ENCODE peak calls at places on chromosomes 4 and X, in seven cellular contexts. One of them, this sample, is unnamed.
A peak's percentile ranks its signal among the peaks of the same experiment; 100 is the strongest.

GRCh38 chr4:77701111-77701510 is 95.5 kb downstream of the CXCL13 start:
- DNase-seq in ovary: no peak
- DNase-seq in ascending aorta: no peak
- DNase-seq in mucosa of descending colon: no peak
- DNase-seq in heart left ventricle: no peak
- DNase-seq in PC-9: no peak
- DNase-seq in GM06990: no peak
- DNase-seq in this sample: no peak

GRCh38 chr4:143431526-143432257 is 81.8 kb upstream of the SMARCA5 start:
- DNase-seq in ovary: no peak
- DNase-seq in ascending aorta: no peak
- DNase-seq in mucosa of descending colon: no peak
- DNase-seq in heart left ventricle: no peak
- DNase-seq in PC-9: no peak
- DNase-seq in GM06990: no peak
- DNase-seq in this sample: no peak

GRCh38 chr4:6953751-6954380 is 44.2 kb downstream of the TBC1D14 start:
- DNase-seq in ovary: peak; percentile 95
- DNase-seq in ascending aorta: peak; percentile 81
- DNase-seq in mucosa of descending colon: peak; percentile 91
- DNase-seq in heart left ventricle: peak; percentile 91
- DNase-seq in PC-9: no peak
- DNase-seq in GM06990: no peak
- DNase-seq in this sample: peak; percentile 92

GRCh38 chrX:3815896-3816664 is 102.6 kb upstream of the PRKX start:
- DNase-seq in ovary: peak; percentile 57
- DNase-seq in ascending aorta: peak; percentile 76
- DNase-seq in mucosa of descending colon: peak; percentile 81
- DNase-seq in heart left ventricle: peak; percentile 56
- DNase-seq in PC-9: peak; percentile 75
- DNase-seq in GM06990: peak; percentile 70
- DNase-seq in this sample: peak; percentile 80

GRCh38 chr4:169484485-169484884 is 127.9 kb downstream of the NEK1 start:
- DNase-seq in ovary: no peak
- DNase-seq in ascending aorta: no peak
- DNase-seq in mucosa of descending colon: no peak
- DNase-seq in heart left ventricle: no peak
- DNase-seq in PC-9: no peak
- DNase-seq in GM06990: no peak
- DNase-seq in this sample: no peak

GRCh38 chr4:120991885-120992284 is 69.4 kb upstream of the PRDM5 start:
- DNase-seq in ovary: no peak
- DNase-seq in ascending aorta: no peak
- DNase-seq in mucosa of descending colon: no peak
- DNase-seq in heart left ventricle: no peak
- DNase-seq in PC-9: no peak
- DNase-seq in GM06990: no peak
- DNase-seq in this sample: no peak

GRCh38 chrX:154738013-154738738 is 12.7 kb downstream of the GAB3 start:
- DNase-seq in ovary: no peak
- DNase-seq in ascending aorta: peak; percentile 80
- DNase-seq in mucosa of descending colon: no peak
- DNase-seq in heart left ventricle: peak; percentile 83
- DNase-seq in PC-9: no peak
- DNase-seq in GM06990: no peak
- DNase-seq in this sample: no peak

GRCh38 chrX:121307441-121307840 is 260.0 kb downstream of the GLUD2 start:
- DNase-seq in ovary: no peak
- DNase-seq in ascending aorta: no peak
- DNase-seq in mucosa of descending colon: no peak
- DNase-seq in heart left ventricle: no peak
- DNase-seq in PC-9: no peak
- DNase-seq in GM06990: peak; percentile 50
- DNase-seq in this sample: no peak

GRCh38 chr4:144648042-144648441 is 2.1 kb downstream of the HHIP start:
- DNase-seq in ovary: no peak
- DNase-seq in ascending aorta: no peak
- DNase-seq in mucosa of descending colon: no peak
- DNase-seq in heart left ventricle: no peak
- DNase-seq in PC-9: no peak
- DNase-seq in GM06990: no peak
- DNase-seq in this sample: no peak

GRCh38 chrX:46268429-46268828 is 276.8 kb downstream of the ZNF674 start:
- DNase-seq in ovary: no peak
- DNase-seq in ascending aorta: no peak
- DNase-seq in mucosa of descending colon: no peak
- DNase-seq in heart left ventricle: no peak
- DNase-seq in PC-9: peak; percentile 78
- DNase-seq in GM06990: no peak
- DNase-seq in this sample: no peak

GRCh38 chrX:102154218-102154860 is 1.4 kb downstream of the BEX5 start:
- DNase-seq in ovary: no peak
- DNase-seq in ascending aorta: no peak
- DNase-seq in mucosa of descending colon: no peak
- DNase-seq in heart left ventricle: no peak
- DNase-seq in PC-9: no peak
- DNase-seq in GM06990: no peak
- DNase-seq in this sample: no peak

GRCh38 chr4:26936284-26937065 is 75.8 kb downstream of the STIM2 start:
- DNase-seq in ovary: peak; percentile 58
- DNase-seq in ascending aorta: no peak
- DNase-seq in mucosa of descending colon: no peak
- DNase-seq in heart left ventricle: no peak
- DNase-seq in PC-9: no peak
- DNase-seq in GM06990: no peak
- DNase-seq in this sample: no peak

GRCh38 chrX:24682739-24683432 is 10.8 kb upstream of the POLA1 start:
- DNase-seq in ovary: no peak
- DNase-seq in ascending aorta: no peak
- DNase-seq in mucosa of descending colon: no peak
- DNase-seq in heart left ventricle: no peak
- DNase-seq in PC-9: no peak
- DNase-seq in GM06990: no peak
- DNase-seq in this sample: no peak

GRCh38 chr4:47930971-47931804 is 16.8 kb upstream of the NFXL1 start:
- DNase-seq in ovary: no peak
- DNase-seq in ascending aorta: no peak
- DNase-seq in mucosa of descending colon: no peak
- DNase-seq in heart left ventricle: no peak
- DNase-seq in PC-9: no peak
- DNase-seq in GM06990: no peak
- DNase-seq in this sample: no peak

GRCh38 chr4:182185491-182185890 is 57.7 kb upstream of the TENM3 start:
- DNase-seq in ovary: no peak
- DNase-seq in ascending aorta: no peak
- DNase-seq in mucosa of descending colon: no peak
- DNase-seq in heart left ventricle: no peak
- DNase-seq in PC-9: no peak
- DNase-seq in GM06990: no peak
- DNase-seq in this sample: no peak

GRCh38 chrX:1554469-1555210 is 17.7 kb upstream of the P2RY8 start:
- DNase-seq in ovary: no peak
- DNase-seq in ascending aorta: peak; percentile 53
- DNase-seq in mucosa of descending colon: peak; percentile 64
- DNase-seq in heart left ventricle: no peak
- DNase-seq in PC-9: no peak
- DNase-seq in GM06990: no peak
- DNase-seq in this sample: peak; percentile 31

GRCh38 chrX:8520791-8521190 is 56.2 kb downstream of the VCX3B start:
- DNase-seq in ovary: no peak
- DNase-seq in ascending aorta: no peak
- DNase-seq in mucosa of descending colon: no peak
- DNase-seq in heart left ventricle: no peak
- DNase-seq in PC-9: peak; percentile 74
- DNase-seq in GM06990: no peak
- DNase-seq in this sample: no peak

GRCh38 chr4:139208404-139208945 is 31.5 kb upstream of the ELF2 start:
- DNase-seq in ovary: no peak
- DNase-seq in ascending aorta: no peak
- DNase-seq in mucosa of descending colon: no peak
- DNase-seq in heart left ventricle: no peak
- DNase-seq in PC-9: no peak
- DNase-seq in GM06990: peak; percentile 44
- DNase-seq in this sample: no peak

GRCh38 chr4:135838889-135839288 is 1637.3 kb upstream of the PABPC4L start:
- DNase-seq in ovary: no peak
- DNase-seq in ascending aorta: no peak
- DNase-seq in mucosa of descending colon: no peak
- DNase-seq in heart left ventricle: no peak
- DNase-seq in PC-9: peak; percentile 35
- DNase-seq in GM06990: no peak
- DNase-seq in this sample: no peak

GRCh38 chr4:1628892-1629703 is 55.0 kb downstream of the FAM53A start:
- DNase-seq in ovary: peak; percentile 50
- DNase-seq in ascending aorta: peak; percentile 78
- DNase-seq in mucosa of descending colon: peak; percentile 66
- DNase-seq in heart left ventricle: peak; percentile 63
- DNase-seq in PC-9: no peak
- DNase-seq in GM06990: peak; percentile 35
- DNase-seq in this sample: peak; percentile 87

GRCh38 chr4:100093091-100093866 is 97.0 kb downstream of the DDIT4L start:
- DNase-seq in ovary: peak; percentile 69
- DNase-seq in ascending aorta: peak; percentile 94
- DNase-seq in mucosa of descending colon: peak; percentile 73
- DNase-seq in heart left ventricle: peak; percentile 87
- DNase-seq in PC-9: peak; percentile 85
- DNase-seq in GM06990: peak; percentile 22
- DNase-seq in this sample: peak; percentile 91

GRCh38 chrX:12245650-12246645 is 107.7 kb downstream of the FRMPD4 start:
- DNase-seq in ovary: no peak
- DNase-seq in ascending aorta: no peak
- DNase-seq in mucosa of descending colon: no peak
- DNase-seq in heart left ventricle: no peak
- DNase-seq in PC-9: no peak
- DNase-seq in GM06990: no peak
- DNase-seq in this sample: no peak

GRCh38 chr4:48141048-48141447 is 7.0 kb upstream of the TXK start:
- DNase-seq in ovary: no peak
- DNase-seq in ascending aorta: no peak
- DNase-seq in mucosa of descending colon: no peak
- DNase-seq in heart left ventricle: no peak
- DNase-seq in PC-9: peak; percentile 48
- DNase-seq in GM06990: no peak
- DNase-seq in this sample: no peak

GRCh38 chr4:41418444-41418843 is 119.5 kb upstream of the LIMCH1 start:
- DNase-seq in ovary: peak; percentile 20
- DNase-seq in ascending aorta: peak; percentile 83
- DNase-seq in mucosa of descending colon: no peak
- DNase-seq in heart left ventricle: peak; percentile 88
- DNase-seq in PC-9: no peak
- DNase-seq in GM06990: no peak
- DNase-seq in this sample: no peak

GRCh38 chr4:61740950-61741638 is 541.0 kb downstream of the ADGRL3 start:
- DNase-seq in ovary: no peak
- DNase-seq in ascending aorta: no peak
- DNase-seq in mucosa of descending colon: no peak
- DNase-seq in heart left ventricle: peak; percentile 34
- DNase-seq in PC-9: no peak
- DNase-seq in GM06990: no peak
- DNase-seq in this sample: no peak

GRCh38 chr4:13617801-13618200 is 9.7 kb downstream of the BOD1L1 start:
- DNase-seq in ovary: no peak
- DNase-seq in ascending aorta: no peak
- DNase-seq in mucosa of descending colon: no peak
- DNase-seq in heart left ventricle: no peak
- DNase-seq in PC-9: no peak
- DNase-seq in GM06990: no peak
- DNase-seq in this sample: no peak
- H3K36me3 ChIP-seq in ovary: no peaks in the 10 kb centered on the region
- H3K36me3 ChIP-seq in ascending aorta: peaks cover 58% of the 10 kb centered on the region
- H3K36me3 ChIP-seq in mucosa of descending colon: peaks cover 6% of the 10 kb centered on the region
- H3K36me3 ChIP-seq in heart left ventricle: no peaks in the 10 kb centered on the region
- H3K36me3 ChIP-seq in PC-9: no peaks in the 10 kb centered on the region
- H3K36me3 ChIP-seq in GM06990: peaks cover 8% of the 10 kb centered on the region
- H3K36me3 ChIP-seq in this sample: peaks cover 59% of the 10 kb centered on the region

GRCh38 chr4:2762048-2762447 is 5.9 kb upstream of the TNIP2 start:
- DNase-seq in ovary: no peak
- DNase-seq in ascending aorta: no peak
- DNase-seq in mucosa of descending colon: no peak
- DNase-seq in heart left ventricle: no peak
- DNase-seq in PC-9: no peak
- DNase-seq in GM06990: no peak
- DNase-seq in this sample: no peak
- TF ChIP-seq CTCF in ovary: no peak
- TF ChIP-seq CTCF in ascending aorta: no peak
- TF ChIP-seq CTCF in mucosa of descending colon: no peak
- TF ChIP-seq CTCF in heart left ventricle: no peak
- TF ChIP-seq CTCF in PC-9: no peak
- TF ChIP-seq CTCF in GM06990: no peak
- TF ChIP-seq CTCF in this sample: no peak

DNA sequence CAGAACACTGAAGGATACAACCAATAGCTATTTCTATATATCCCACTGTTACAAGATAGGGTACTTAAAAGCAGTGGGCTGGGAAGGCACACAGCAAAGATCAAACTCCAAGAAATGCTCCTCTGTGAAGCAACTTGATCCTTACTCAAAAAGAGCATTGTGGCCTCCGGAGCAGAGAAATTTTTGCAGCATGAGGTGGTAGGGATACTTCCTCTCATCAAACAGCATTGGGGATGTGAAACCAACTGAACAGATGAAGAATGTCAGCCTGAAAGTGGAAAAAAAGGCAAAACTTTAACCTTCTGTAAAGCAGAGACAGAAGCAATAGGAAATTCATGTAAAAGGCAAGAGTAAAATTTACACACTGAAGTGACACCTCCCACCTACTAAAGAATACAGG is 92.2 kb downstream of the HUWE1 start:
- DNase-seq in ovary: no peak
- DNase-seq in ascending aorta: no peak
- DNase-seq in mucosa of descending colon: no peak
- DNase-seq in heart left ventricle: no peak
- DNase-seq in PC-9: no peak
- DNase-seq in GM06990: no peak
- DNase-seq in this sample: no peak
- H3K36me3 ChIP-seq in ovary: no peaks in the 10 kb centered on the region
- H3K36me3 ChIP-seq in ascending aorta: peaks cover 56% of the 10 kb centered on the region
- H3K36me3 ChIP-seq in mucosa of descending colon: peaks cover 3% of the 10 kb centered on the region
- H3K36me3 ChIP-seq in heart left ventricle: no peaks in the 10 kb centered on the region
- H3K36me3 ChIP-seq in PC-9: no peaks in the 10 kb centered on the region
- H3K36me3 ChIP-seq in GM06990: peaks cover 16% of the 10 kb centered on the region
- H3K36me3 ChIP-seq in this sample: peaks cover 57% of the 10 kb centered on the region

DNA sequence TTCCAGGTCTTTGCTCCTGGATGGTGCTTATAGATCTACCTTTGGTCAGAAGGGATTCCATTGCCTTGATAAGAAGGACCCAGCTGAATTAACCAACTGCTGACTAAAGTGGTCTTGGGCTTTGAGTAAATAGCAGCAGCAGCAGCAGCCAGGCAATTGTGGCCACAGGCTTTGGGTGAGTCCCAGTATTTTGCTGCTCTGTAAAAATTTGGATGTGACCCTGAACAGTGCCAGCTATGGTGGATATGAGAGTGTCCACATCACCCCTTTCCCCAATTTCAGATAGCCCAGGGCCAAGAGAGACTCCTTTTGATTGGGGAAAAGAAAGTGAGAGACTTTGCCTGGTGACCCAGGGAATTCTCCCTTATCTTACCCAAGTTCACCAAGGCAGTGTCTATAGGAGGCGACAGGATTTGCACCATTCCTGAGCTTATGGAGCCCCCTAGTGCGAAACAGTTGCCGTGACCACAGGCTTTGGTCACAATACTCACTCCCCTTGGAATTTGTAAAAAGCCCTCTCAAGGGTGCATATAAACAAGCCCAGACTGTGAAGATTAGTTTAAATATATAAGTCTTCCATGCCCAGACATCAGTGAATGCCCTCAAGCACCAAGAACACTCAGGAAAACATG is 518.0 kb downstream of the TMA16 start:
- DNase-seq in ovary: no peak
- DNase-seq in ascending aorta: no peak
- DNase-seq in mucosa of descending colon: no peak
- DNase-seq in heart left ventricle: no peak
- DNase-seq in PC-9: no peak
- DNase-seq in GM06990: no peak
- DNase-seq in this sample: no peak
- TF ChIP-seq CTCF in ovary: no peak
- TF ChIP-seq CTCF in ascending aorta: no peak
- TF ChIP-seq CTCF in mucosa of descending colon: no peak
- TF ChIP-seq CTCF in heart left ventricle: no peak
- TF ChIP-seq CTCF in PC-9: peak; percentile 53
- TF ChIP-seq CTCF in GM06990: peak; percentile 32
- TF ChIP-seq CTCF in this sample: no peak

This sample was measured in suprapubic skin.